ENCODE peak calls at places on chromosomes 13 and 19, in six cellular contexts. S is tibial nerve, D is body of pancreas, B is IMR-90, P is endothelial cell of umbilical vein, F is upper lobe of left lung. G is an unnamed sample.

GRCh38 chr19:40144151-40144550 is 47.1 kb upstream of the MAP3K10 start:
- DNase-seq in F (no peak), D (no peak), B (no peak), S (no peak), P (no peak), G (no peak)

GRCh38 chr13:65911546-65912193 is 1318.5 kb downstream of the PCDH9 start:
- DNase-seq in D (no peak), B (no peak), F (no peak), S (no peak), P (peak), G (no peak)

GRCh38 chr13:53201454-53202225 is 173.0 kb downstream of the OLFM4 start:
- DNase-seq in F (no peak), S (no peak), B (no peak), P (no peak), D (peak), G (no peak)

GRCh38 chr19:2167896-2168618 is 4.3 kb downstream of the DOT1L start:
- DNase-seq in F (peak), D (peak), B (peak), S (peak), P (peak), G (peak)

GRCh38 chr13:101382701-101383100 is 33.6 kb downstream of the NALCN start:
- DNase-seq in F (no peak), P (peak), S (no peak), D (no peak), B (no peak), G (no peak)

GRCh38 chr19:2034729-2035589 is 16.1 kb downstream of the MKNK2 start:
- DNase-seq in D (peak), S (no peak), B (peak), P (no peak), F (peak), G (peak)

GRCh38 chr19:30755581-30755980 is 383.4 kb downstream of the ZNF536 start:
- DNase-seq in S (no peak), F (no peak), B (no peak), P (no peak), D (no peak), G (no peak)

GRCh38 chr13:109785892-109786450 is 412 bp downstream of the IRS2 start:
- DNase-seq in D (no peak), S (no peak), P (no peak), F (no peak), B (no peak), G (no peak)

GRCh38 chr13:36297259-36297599 is 385 bp downstream of the CCDC169 start:
- DNase-seq in D (no peak), P (no peak), B (peak), F (no peak), S (no peak), G (no peak)

GRCh38 chr13:28268800-28269223 is 130.5 kb downstream of the PAN3 start:
- DNase-seq in B (no peak), P (no peak), F (no peak), S (no peak), D (no peak), G (no peak)

GRCh38 chr13:40197049-40197448 is 469.4 kb downstream of the FOXO1 start:
- DNase-seq in S (no peak), F (no peak), B (no peak), D (no peak), P (no peak), G (no peak)

GRCh38 chr13:76226941-76227340 is 590.8 kb downstream of the LMO7 start:
- DNase-seq in P (no peak), F (no peak), D (no peak), B (peak), S (no peak), G (no peak)

GRCh38 chr19:13195678-13196077 is 45.5 kb downstream of the IER2 start:
- DNase-seq in F (peak), P (no peak), B (no peak), D (peak), S (no peak), G (no peak)

GRCh38 chr19:12544401-12544876 is 6.8 kb downstream of the ZNF564 start:
- DNase-seq in P (peak), B (peak), S (no peak), D (no peak), F (no peak), G (no peak)

GRCh38 chr13:110507678-110508381 is 53.7 kb downstream of the RAB20 start:
- DNase-seq in B (no peak), D (peak), P (no peak), F (peak), S (no peak), G (no peak)

GRCh38 chr13:28636677-28637317 is 22.1 kb upstream of the POMP start:
- DNase-seq in F (peak), P (peak), B (peak), D (peak), S (peak), G (no peak)

GRCh38 chr13:45419945-45420344 is 1.8 kb upstream of the SLC25A30 start:
- DNase-seq in B (no peak), S (no peak), D (no peak), F (no peak), P (no peak), G (no peak)
- H3K4me3 ChIP-seq in B (no peak), S (no peak), D (no peak), F (no peak), P (no peak), G (no peak)

GRCh38 chr13:44140146-44140545 is 233.5 kb upstream of the SERP2 start:
- DNase-seq in D (no peak), P (no peak), S (no peak), B (no peak), F (no peak), G (no peak)

GRCh38 chr13:44142540-44142867 is 231.1 kb upstream of the SERP2 start:
- DNase-seq in B (no peak), F (no peak), S (peak), D (no peak), P (no peak), G (no peak)

GRCh38 chr13:44141213-44141724 is 232.4 kb upstream of the SERP2 start:
- DNase-seq in F (peak), D (peak), B (no peak), P (no peak), S (peak), G (no peak)

GRCh38 chr13:44142911-44143665 is 230.5 kb upstream of the SERP2 start:
- DNase-seq in S (no peak), B (peak), D (no peak), P (peak), F (no peak), G (no peak)

DNA sequence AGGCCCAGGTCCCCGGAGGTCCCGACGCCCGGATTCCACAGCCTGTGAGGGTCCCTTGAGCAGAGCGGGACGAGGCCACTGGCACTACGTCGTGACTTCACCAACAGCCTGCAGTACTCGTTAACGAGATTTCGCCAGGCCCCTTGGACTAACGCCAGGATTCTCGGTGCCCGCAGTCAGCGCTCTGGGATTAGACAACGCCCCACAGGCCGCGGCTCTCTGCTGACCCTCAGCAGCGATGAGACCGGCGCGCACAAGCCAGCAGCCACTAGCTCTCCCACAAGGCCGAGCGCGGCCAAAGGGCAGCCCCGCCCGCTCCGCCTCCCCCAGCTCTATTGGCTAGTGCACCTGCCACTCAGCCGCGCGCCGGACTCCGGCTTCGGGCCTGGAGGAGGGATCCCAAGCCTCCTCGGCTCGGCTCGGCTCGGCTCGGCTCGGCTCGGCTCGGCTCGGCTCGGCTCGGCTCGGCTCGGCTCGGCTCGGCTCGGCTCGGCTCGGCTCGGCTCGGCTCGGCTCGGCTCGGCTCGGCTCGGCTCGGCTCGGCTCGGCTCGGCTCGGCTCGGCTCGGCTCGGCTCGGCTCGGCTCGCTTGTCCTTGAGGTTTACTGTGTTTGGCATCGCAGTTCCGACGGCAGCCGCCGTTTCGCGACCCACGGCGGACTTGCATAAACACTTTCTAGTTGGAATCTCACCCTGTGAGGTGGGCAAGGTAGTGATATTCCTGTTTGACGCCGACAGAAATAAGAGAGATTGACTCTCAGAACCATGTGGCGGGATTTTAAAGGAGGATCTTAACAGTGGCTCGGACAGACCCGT is 231.7 kb upstream of the SERP2 start:
- DNase-seq in D (peak), F (peak), S (peak), B (peak), P (peak), G (peak)
- TF ChIP-seq CTCF in D (peak), F (peak), S (peak), B (peak), P (no peak), G (no peak)

DNA sequence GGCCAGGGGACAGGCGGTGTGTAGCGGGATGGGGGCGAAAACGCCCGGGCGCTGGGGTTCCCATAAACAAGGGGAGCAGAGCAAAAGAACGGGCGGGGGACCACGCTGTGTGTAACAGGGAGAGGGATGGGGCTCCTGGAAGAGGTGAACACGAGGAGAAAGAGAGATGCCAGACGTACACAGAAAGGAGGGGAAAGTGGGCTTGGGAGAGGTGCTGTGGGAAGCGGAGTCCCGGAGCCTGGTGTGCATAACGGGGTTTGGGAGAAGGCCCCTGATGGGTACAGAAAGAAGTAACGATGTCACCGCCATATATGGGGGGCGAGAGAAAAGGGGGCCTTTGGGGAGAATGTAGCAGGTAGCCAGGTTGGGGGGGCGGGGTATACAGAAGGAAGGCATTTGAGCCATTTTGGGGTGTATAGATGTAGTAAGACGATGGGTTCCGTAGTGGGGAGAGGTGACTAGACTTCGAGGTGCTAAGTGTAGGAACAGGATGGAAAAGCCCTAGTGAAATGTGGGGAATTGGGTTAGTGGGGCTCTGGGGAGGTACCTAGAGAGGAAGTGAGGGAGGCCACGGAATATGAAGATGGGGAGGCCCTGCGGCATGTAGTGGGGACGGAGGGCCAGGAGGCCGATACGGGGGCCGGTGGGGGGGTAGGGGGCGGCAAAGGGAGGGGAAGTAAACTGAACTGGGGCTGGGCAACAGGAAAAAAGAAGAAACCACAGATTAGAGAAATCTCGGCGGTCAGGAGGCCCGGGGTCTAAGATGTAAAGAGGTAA is 762 bp downstream of the ZNF580 start:
- DNase-seq in B (peak), P (no peak), D (no peak), S (no peak), F (no peak), G (no peak)
- TF ChIP-seq POLR2A in B (no peak), P (no peak), D (peak), S (no peak), F (no peak), G (no peak)

DNA sequence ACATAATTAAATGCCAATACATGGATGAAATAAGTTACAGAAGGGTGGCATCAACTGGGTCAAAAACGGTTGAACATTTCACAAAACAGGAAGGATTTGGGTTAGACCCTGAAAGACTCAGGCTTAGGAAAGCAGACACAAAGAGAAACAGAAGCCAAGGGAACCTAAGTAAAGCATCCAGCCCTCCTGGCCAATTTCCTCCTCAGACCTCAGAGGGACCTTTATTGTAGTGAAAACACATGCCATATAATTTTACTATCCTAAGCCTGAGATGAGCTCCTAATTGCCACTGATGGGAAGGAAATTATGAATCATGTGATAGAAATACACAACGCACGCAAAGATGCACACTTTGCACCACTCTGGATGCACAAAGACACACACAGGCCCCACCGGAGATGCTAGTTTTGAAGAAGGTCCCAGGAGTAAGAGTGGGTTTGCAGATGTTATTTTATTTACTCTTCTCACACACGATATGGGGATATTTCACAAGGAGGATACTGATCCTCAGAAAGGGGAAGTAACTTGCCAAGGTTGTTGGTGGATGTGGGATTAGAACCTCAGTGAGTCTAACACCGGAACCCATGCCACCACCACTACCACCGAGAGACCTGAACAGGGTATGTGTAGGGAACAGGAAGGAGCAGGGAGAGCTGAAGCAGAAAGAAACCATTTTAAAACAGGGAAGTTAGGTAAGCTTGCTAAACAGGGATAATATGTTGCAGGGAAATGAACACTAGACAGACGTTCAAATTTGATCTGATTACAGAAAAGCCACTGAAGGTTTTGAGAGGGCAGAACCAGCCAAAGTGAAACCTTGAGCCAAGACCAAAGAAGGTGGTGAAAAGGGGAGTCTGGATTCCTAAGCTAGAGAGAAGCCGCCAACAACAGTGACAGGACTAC is 11.8 kb upstream of the CEACAM3 start:
- DNase-seq in S (no peak), D (no peak), F (no peak), P (no peak), B (no peak), G (peak)
- H3K4me3 ChIP-seq in S (no peak), D (no peak), F (no peak), P (no peak), B (no peak), G (no peak)

GRCh38 chr19:15253513-15253912 is 21.3 kb upstream of the EPHX3 start:
- DNase-seq in S (no peak), F (no peak), D (no peak), P (no peak), B (no peak), G (no peak)

GRCh38 chr19:15253076-15253475 is 20.8 kb upstream of the EPHX3 start:
- DNase-seq in B (no peak), F (no peak), P (no peak), D (no peak), S (no peak), G (no peak)

GRCh38 chr19:15251749-15252397 is 19.6 kb upstream of the EPHX3 start:
- DNase-seq in D (peak), S (peak), F (no peak), P (peak), B (peak), G (peak)

GRCh38 chr19:15251010-15251748 is 18.9 kb upstream of the EPHX3 start:
- DNase-seq in F (no peak), D (no peak), B (peak), P (peak), S (no peak), G (no peak)

DNA sequence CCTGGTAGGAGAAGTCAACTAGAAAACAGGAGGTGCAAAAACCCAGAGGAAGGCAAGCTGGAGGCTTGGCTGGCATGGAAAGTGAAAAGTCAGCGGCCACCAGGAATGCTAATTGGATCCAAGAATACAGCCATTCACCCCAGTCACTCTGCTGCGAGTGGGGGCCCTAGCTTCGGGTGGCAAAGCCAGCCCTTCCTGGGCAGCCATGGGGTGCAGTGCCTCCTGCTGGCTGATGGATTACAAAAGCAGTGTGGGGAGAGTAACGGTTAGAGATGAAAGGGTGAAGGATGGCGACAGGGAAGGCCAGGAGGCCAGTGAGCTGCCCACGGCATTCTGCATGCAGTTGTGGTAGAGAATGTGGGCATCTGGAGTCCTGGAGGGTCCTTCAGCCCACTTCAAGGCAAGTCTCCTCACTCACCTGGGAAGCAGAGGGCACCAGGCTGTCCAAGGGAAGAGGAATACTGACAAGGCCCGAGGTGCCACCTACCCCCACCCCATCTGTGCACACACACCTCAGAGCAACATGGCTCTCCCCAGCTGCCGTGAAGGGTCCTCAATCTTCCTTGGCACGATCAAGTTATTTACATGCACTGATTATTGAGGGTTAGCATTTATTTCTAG is 20.3 kb upstream of the EPHX3 start:
- DNase-seq in B (peak), F (no peak), D (no peak), P (peak), S (no peak), G (no peak)
- TF ChIP-seq CTCF in B (peak), F (peak), D (peak), P (peak), S (peak), G (no peak)

GRCh38 chr13:57629821-57630235 is 1.7 kb upstream of the PCDH17 start:
- DNase-seq in S (peak), D (peak), F (peak), B (peak), P (peak), G (peak)
- TF ChIP-seq POLR2A in S (peak), D (peak), F (peak), B (peak), P (peak), G (no peak)

GRCh38 chr19:19460258-19460731 is 54.8 kb downstream of the GATAD2A start:
- DNase-seq in D (no peak), F (no peak), P (no peak), B (peak), S (no peak), G (no peak)
- H3K4me3 ChIP-seq in D (no peak), F (peak), P (no peak), B (no peak), S (no peak), G (no peak)

GRCh38 chr13:33072282-33072681 is 56.1 kb downstream of the KL start:
- DNase-seq in D (no peak), P (no peak), S (no peak), F (no peak), B (no peak), G (no peak)

GRCh38 chr13:33070713-33071112 is 54.5 kb downstream of the KL start:
- DNase-seq in S (no peak), B (peak), F (no peak), P (no peak), D (no peak), G (no peak)

GRCh38 chr13:33072759-33073158 is 56.5 kb downstream of the KL start:
- DNase-seq in F (no peak), S (no peak), D (no peak), P (no peak), B (no peak), G (no peak)

GRCh38 chr13:33066329-33066728 is 50.1 kb downstream of the KL start:
- DNase-seq in B (no peak), S (no peak), D (no peak), P (no peak), F (no peak), G (no peak)

DNA sequence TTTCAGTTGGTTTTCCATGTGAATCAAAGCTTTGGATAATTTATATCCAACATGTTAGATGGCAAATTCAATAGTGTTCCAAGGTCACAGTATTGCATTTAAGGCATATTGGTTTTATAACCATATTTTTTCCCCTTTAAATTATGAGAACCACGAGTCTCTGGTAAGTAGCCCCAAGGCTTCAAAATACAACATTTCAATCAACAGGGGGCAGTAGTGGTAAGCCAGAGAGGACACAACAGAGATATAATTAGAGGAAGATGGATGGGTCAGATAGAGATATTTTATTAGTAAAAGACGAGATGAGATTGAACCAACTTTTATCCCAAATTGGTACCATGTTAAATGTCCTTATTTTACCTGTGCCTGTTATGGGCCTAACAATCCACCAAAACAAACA is 53.1 kb downstream of the KL start:
- DNase-seq in B (no peak), D (no peak), F (no peak), P (peak), S (no peak), G (no peak)
- TF ChIP-seq CTCF in B (peak), D (peak), F (peak), P (peak), S (no peak), G (no peak)

DNA sequence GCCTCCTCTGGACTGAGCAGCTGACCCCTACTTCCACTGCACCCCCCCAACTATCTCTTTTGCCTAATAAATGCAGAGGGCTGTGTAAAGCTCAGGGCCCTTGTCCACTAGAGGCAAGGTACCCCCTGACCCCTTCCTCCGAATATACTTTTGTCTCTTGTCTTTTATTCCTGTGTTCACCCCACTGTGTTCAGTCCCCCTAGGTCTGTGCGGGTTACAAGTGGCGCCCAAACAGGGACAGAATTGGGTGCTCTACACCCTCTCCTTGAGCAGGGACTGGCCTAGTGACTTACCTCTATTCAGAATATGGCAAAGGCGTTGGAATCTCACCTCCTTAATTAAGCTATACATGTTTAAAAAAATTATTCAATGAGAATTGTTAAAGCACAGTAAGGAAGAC is 15.0 kb downstream of the ZNF350 start:
- DNase-seq in B (peak), S (no peak), D (no peak), F (no peak), P (peak), G (no peak)
- TF ChIP-seq POLR2A in B (no peak), S (no peak), D (no peak), F (no peak), P (no peak), G (no peak)